ENCODE peak calls at places on chromosomes 2 and 18, in five cellular contexts. V is breast epithelium, K is right lobe of liver, M is HFF-Myc, C is A549. U is an unnamed sample.

GRCh38 chr2:148622390-148622789 is 22.2 kb upstream of the EPC2 start:
- DNase-seq in V (no peak), K (no peak), M (no peak), C (no peak), U (peak)

GRCh38 chr2:179602452-179602851 is 259.0 kb downstream of the ZNF385B start:
- DNase-seq in V (no peak), K (no peak), M (no peak), C (no peak), U (no peak)

GRCh38 chr2:105393373-105394055 is 5.3 kb downstream of the FHL2 start:
- DNase-seq in V (no peak), K (no peak), M (no peak), C (no peak), U (peak)

GRCh38 chr2:9234680-9235387 is 28.2 kb downstream of the ASAP2 start:
- DNase-seq in V (no peak), K (no peak), M (peak), C (peak), U (no peak)

GRCh38 chr18:72542993-72543361 is 1.2 kb downstream of the CBLN2 start:
- DNase-seq in V (no peak), K (no peak), M (no peak), C (no peak), U (no peak)

GRCh38 chr2:119864318-119864717 is 104.6 kb downstream of the PTPN4 start:
- DNase-seq in V (no peak), K (no peak), M (no peak), C (no peak), U (no peak)

GRCh38 chr18:72375628-72376027 is 168.5 kb downstream of the CBLN2 start:
- DNase-seq in V (no peak), K (no peak), M (no peak), C (no peak), U (no peak)

GRCh38 chr18:8177330-8178016 is 431.8 kb upstream of the RAB12 start:
- DNase-seq in V (no peak), K (no peak), M (no peak), C (peak), U (no peak)

GRCh38 chr2:61543062-61543461 is 4.9 kb upstream of the XPO1 start:
- DNase-seq in V (no peak), K (no peak), M (no peak), C (no peak), U (no peak)
- TF ChIP-seq CTCF in V (no peak), K (no peak), M (no peak), C (no peak), U (no peak)

DNA sequence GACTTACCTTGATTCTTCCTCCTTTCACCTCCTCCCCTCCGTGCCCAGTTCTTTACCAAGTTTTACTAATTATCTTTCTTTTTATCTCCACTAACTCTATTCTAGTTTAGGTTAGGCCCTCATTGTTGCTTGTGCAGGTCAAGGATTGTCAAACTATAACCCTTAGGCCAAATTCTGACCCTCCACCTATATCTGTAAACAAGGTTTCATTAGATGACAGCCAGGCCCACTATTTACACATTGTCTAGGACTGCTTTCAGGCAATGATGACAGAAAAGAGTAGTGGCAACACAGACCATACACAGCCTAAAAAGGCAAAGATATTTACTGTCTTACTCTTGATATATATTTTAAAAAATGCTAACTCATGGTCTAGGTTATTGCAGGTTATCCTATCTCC is 212.0 kb downstream of the RAD51AP2 start:
- DNase-seq in V (no peak), K (no peak), M (no peak), C (no peak), U (no peak)
- TF ChIP-seq CTCF in V (no peak), K (no peak), M (no peak), C (no peak), U (no peak)

DNA sequence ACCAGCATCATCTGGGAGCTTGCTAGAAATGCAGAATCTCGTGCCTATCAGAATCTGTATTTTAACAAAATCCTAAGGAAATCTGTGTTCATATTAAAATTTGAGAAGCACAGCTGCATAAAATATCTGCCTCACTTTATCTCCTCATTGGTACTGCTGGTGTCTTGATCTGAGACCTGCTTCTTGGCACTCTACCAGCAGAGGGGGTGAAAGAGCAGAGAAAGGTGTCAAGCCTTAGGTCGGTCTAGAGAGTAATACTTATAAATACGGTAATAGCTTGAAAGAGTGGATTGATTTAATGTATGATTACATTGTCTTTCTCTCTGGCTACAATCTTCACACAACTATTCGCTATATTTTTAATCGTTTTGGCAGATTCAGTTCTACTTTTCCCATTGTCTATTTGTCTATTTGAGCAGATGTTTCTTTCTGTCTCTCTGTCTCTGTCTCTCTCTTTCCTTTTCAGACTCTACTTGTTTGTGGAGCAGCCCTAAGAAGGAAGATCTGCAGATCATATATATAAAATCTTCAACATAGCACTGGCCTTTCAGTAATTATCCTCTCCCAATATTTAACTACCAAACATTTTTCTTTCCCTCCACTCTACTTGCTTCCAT is 1.7 kb upstream of the GCG start:
- DNase-seq in V (no peak), K (peak), M (peak), C (peak), U (no peak)
- TF ChIP-seq CTCF in V (no peak), K (peak), M (peak), C (peak), U (peak)

DNA sequence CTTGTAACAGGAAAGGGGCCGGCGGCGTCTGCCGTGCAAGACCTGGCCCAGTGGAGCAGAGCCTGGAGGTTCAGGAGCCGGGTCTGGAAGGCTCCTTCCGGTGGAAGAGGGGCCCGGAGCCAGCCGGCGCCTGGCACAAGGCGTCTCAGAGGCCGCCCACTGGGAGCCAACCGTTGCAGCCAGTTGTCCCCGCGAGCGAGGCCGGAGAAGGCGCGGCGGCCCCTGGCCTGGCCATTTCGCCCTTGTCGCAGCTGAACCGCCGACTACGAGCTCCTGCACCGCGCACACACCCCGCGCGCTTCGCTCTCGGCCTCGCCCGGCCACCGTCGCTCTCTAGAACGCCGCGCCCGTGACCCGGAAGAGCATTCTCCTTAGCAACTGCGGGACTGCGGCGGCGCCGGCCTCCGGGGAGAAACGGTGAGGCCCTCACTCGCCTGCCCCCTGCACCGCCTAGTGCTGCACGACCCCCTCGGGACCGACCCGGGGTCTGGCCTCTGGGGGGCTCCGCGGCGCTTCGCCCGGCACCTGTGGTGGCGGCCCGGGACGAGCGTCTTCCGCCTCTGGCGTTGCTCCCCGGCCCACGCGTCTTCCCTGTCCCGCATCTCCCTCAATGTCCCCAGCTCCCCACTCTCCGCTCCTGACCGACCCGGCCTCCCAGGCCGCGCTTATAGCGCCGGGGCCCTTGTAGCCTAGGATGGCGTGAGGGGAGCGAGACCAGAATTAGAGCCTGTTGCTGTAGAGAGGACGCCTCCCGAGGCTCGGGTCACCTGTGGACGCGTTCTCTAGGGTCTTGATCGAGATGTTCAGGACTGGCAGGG is at the start of gene DIS3L2:
- DNase-seq in V (peak), K (peak), M (no peak), C (peak), U (peak)
- TF ChIP-seq CTCF in V (no peak), K (no peak), M (no peak), C (no peak), U (no peak)

GRCh38 chr2:212531499-212531898 is 7.1 kb downstream of the ERBB4 start:
- DNase-seq in V (no peak), K (no peak), M (no peak), C (no peak), U (no peak)

GRCh38 chr2:212530373-212530772 is 8.2 kb downstream of the ERBB4 start:
- DNase-seq in V (no peak), K (no peak), M (no peak), C (no peak), U (no peak)

GRCh38 chr2:212532087-212532486 is 6.5 kb downstream of the ERBB4 start:
- DNase-seq in V (no peak), K (no peak), M (no peak), C (no peak), U (no peak)

GRCh38 chr2:212530991-212531390 is 7.6 kb downstream of the ERBB4 start:
- DNase-seq in V (no peak), K (no peak), M (no peak), C (no peak), U (no peak)

DNA sequence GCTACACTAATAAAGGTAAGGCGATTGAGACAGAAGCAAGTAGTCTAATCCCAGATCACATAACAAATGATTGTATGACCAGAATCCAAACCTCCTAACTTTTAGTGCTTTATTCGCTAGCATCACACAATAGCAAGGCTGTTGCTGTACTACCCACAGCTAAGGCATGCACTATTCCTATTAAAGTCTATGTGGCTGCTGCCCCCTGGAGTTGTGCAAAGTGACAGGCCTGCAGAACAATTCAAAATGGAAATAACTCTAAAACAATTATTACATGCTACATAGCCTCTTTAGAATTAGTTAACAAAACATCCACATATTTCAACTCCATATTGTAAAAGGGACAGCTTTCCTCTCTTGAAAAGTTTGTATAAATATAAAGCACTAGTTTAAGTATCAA is 6.0 kb downstream of the ERBB4 start:
- DNase-seq in V (no peak), K (no peak), M (no peak), C (no peak), U (no peak)
- TF ChIP-seq CTCF in V (no peak), K (no peak), M (no peak), C (no peak), U (no peak)

DNA sequence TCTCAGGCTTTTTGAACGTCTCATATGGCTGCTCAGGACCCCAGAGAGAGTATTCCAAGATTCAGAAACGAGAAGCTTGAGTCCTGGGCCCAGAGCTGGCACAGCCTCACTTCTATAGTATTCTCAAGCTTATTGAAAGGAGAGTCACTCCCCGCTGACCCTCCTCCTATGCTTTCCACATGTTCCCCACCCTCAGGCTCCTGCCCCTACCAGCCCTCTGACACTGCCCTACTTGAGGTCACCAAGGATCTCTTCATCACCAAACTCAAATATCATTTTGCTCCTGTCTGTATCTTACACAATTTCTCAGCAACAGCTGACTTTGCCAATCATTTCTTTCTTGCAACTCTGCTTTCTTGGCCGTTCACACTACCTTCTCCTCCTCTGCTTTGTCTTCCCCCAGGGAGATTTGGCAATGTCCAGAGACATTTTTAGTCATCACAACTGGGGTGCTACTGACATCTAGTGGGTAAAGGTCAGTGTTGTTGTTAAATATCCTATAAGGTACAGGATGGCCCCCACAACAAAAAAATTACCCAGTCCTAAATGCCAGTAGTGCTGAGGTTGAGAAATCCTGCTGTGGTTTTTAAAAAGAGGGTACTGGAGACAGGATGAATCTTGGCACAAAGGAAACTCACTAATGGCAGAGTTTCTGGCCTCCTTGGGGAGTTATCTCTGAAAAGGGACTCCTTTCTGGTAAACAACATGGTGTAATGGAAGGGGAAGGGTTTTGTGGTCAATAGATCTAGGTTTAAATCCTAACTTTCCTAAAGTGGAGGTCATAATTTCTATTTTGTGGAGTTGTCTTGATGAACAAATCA is 26.9 kb upstream of the INSIG2 start:
- DNase-seq in V (no peak), K (no peak), M (no peak), C (peak), U (no peak)
- TF ChIP-seq CTCF in V (no peak), K (peak), M (peak), C (peak), U (peak)

GRCh38 chr2:226656367-226656766 is 143.3 kb downstream of the IRS1 start:
- DNase-seq in V (no peak), K (no peak), M (no peak), C (peak), U (no peak)
- TF ChIP-seq CTCF in V (no peak), K (no peak), M (no peak), C (no peak), U (no peak)

DNA sequence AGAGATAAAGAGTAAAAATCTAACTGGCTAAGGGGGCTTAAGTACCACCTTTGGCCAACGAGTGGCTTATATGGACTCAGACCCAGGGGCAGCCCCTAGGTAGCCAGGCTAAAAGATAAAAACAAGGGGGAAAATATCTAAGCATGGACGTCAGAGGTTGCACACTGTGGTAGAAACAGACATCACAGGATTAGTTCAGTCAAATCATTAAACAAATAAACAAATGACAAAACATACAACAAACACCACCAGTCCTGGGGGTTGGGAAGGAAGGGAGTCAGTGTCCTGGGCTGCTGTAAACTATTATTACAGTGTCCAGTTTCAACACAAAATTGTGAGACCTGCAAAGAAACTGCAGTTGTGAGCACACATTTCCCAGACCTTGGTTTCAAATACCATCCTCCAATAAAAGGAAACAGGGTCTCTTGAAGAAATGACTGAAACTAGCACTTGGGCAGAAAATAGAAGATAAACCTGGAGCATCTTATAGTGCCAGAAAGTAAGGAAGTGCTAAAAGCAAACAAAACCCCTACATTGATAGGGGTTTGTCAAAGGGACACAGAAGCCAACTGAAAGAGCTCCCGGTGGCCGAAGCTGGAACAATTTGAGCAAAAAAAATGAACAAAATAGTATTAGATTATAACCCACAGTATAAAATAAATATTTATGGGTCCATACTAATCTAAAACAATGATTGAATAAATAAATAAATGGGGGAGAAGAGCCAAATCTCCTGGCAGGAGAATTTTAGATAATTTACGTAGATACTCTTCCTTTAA is 154.8 kb upstream of the KLF7 start:
- DNase-seq in V (no peak), K (no peak), M (no peak), C (peak), U (no peak)
- TF ChIP-seq CTCF in V (no peak), K (no peak), M (no peak), C (no peak), U (no peak)

GRCh38 chr2:45316576-45317338 is 294.3 kb downstream of the SRBD1 start:
- DNase-seq in V (no peak), K (no peak), M (no peak), C (no peak), U (no peak)

GRCh38 chr2:45307147-45307546 is 297.9 kb upstream of the SIX2 start:
- DNase-seq in V (no peak), K (no peak), M (no peak), C (no peak), U (no peak)

GRCh38 chr2:45311559-45311958 is 299.5 kb downstream of the SRBD1 start:
- DNase-seq in V (no peak), K (no peak), M (no peak), C (no peak), U (no peak)

GRCh38 chr2:45315881-45316280 is 295.2 kb downstream of the SRBD1 start:
- DNase-seq in V (no peak), K (no peak), M (no peak), C (no peak), U (no peak)

GRCh38 chr2:45312275-45312674 is 298.8 kb downstream of the SRBD1 start:
- DNase-seq in V (no peak), K (no peak), M (no peak), C (peak), U (no peak)
- TF ChIP-seq CTCF in V (no peak), K (no peak), M (no peak), C (no peak), U (no peak)

DNA sequence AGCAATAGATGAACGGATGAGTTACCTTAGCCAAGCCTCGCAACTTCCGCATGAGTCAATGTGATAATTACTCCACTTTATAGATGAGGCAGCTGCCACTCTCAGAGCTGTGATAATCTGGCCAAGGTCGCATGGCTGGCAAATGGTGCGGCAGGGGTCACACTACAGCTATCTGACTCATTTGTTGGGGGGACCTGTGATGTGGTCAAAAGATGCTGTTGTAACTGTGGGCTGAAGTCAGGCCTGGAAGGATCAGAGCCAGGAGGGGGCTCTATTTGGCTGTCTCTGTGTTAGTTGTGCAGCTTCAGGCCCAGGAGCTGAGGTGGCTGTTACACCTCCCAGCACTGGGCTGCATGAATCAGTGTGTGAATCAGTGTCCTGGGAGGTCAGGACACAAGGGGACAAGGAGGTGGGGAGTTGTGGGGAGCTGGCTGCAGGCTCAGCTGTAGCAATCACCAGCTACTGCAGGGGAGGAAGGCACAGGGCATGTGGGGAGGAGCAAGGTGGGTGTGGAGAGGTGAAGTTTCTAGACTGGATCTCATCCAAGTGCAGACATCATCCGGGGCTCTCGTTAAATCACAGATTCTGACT is 33.1 kb downstream of the NGEF start:
- DNase-seq in V (peak), K (no peak), M (no peak), C (peak), U (no peak)
- TF ChIP-seq CTCF in V (no peak), K (no peak), M (peak), C (peak), U (no peak)

U was measured in left ventricle myocardium inferior.